ENCODE peak calls at places on chromosomes 3 and 15, in four cellular contexts. C, S, D and P are unnamed samples.

GRCh38 chr15:64284037-64284436 is 71.9 kb downstream of the CSNK1G1 start:
- DNase-seq in D (peak), C (peak), S (peak), P (no peak)

GRCh38 chr3:69500604-69501003 is 114.7 kb upstream of the FRMD4B start:
- DNase-seq in C (no peak), S (no peak), D (no peak), P (no peak)

GRCh38 chr3:127800508-127800907 is 21.8 kb downstream of the MGLL start:
- DNase-seq in C (peak), S (no peak), D (peak), P (no peak)

GRCh38 chr3:76203578-76203977 is 418.2 kb upstream of the ZNF717 start:
- DNase-seq in C (no peak), S (no peak), D (no peak), P (no peak)

GRCh38 chr3:13072239-13073041 is 789 bp downstream of the IQSEC1 start:
- DNase-seq in S (no peak), D (peak), C (no peak), P (no peak)

GRCh38 chr15:80659375-80659774 is 35.7 kb upstream of the ABHD17C start:
- DNase-seq in C (no peak), D (no peak), S (no peak), P (no peak)

GRCh38 chr15:73951591-73951990 is 25.3 kb downstream of the LOXL1 start:
- DNase-seq in S (no peak), C (no peak), D (no peak), P (no peak)

GRCh38 chr3:11770105-11770476 is 76.6 kb downstream of the TAMM41 start:
- DNase-seq in C (no peak), S (no peak), D (no peak), P (no peak)

GRCh38 chr3:12875857-12876451 is 34.6 kb upstream of the RPL32 start:
- DNase-seq in D (no peak), S (no peak), C (no peak), P (no peak)

GRCh38 chr15:70226337-70226980 is 128.7 kb upstream of the TLE3 start:
- DNase-seq in D (no peak), S (no peak), C (no peak), P (no peak)

GRCh38 chr3:20123121-20123652 is 62.8 kb downstream of the SGO1 start:
- DNase-seq in D (no peak), C (no peak), S (peak), P (no peak)

GRCh38 chr15:51077565-51078153 is 17.0 kb downstream of the TNFAIP8L3 start:
- DNase-seq in C (peak), D (no peak), S (no peak), P (no peak)

GRCh38 chr3:137205394-137206060 is 247.7 kb downstream of the IL20RB start:
- DNase-seq in D (no peak), S (no peak), C (no peak), P (no peak)

GRCh38 chr3:484302-484701 is 287.7 kb downstream of the CHL1 start:
- DNase-seq in S (no peak), C (no peak), D (no peak), P (no peak)

GRCh38 chr3:31738423-31738822 is 205.7 kb downstream of the STT3B start:
- DNase-seq in C (no peak), D (no peak), S (no peak), P (no peak)

GRCh38 chr15:95208988-95209387 is 977.6 kb downstream of the MCTP2 start:
- DNase-seq in D (no peak), S (peak), C (no peak), P (no peak)

GRCh38 chr3:195005759-195006555 is 265.0 kb downstream of the XXYLT1 start:
- DNase-seq in S (no peak), D (no peak), C (no peak), P (no peak)

GRCh38 chr3:165355316-165355715 is 159.1 kb upstream of the SLITRK3 start:
- DNase-seq in C (no peak), S (no peak), D (no peak), P (no peak)

GRCh38 chr3:11600501-11601282 is 43.0 kb downstream of the VGLL4 start:
- DNase-seq in C (peak), D (peak), S (peak), P (peak)

GRCh38 chr3:188400494-188401243 is 246.7 kb downstream of the LPP start:
- DNase-seq in C (no peak), S (no peak), D (no peak), P (no peak)

GRCh38 chr3:134232976-134233375 is 17.7 kb downstream of the RYK start:
- DNase-seq in D (no peak), S (no peak), C (no peak), P (no peak)

GRCh38 chr3:168002786-168003368 is 92.8 kb downstream of the GOLIM4 start:
- DNase-seq in D (peak), C (no peak), S (peak), P (no peak)

GRCh38 chr3:9870978-9871377 is 9.1 kb downstream of the CIDEC start:
- DNase-seq in C (peak), S (peak), D (peak), P (no peak)

GRCh38 chr3:129606522-129607390 is at the start of gene PLXND1:
- DNase-seq in C (no peak), D (peak), S (no peak), P (no peak)

GRCh38 chr3:71710906-71711494 is 14.2 kb downstream of the EIF4E3 start:
- DNase-seq in C (no peak), S (peak), D (peak), P (peak)

GRCh38 chr3:127078626-127079025 is 95.7 kb downstream of the PLXNA1 start:
- DNase-seq in C (no peak), D (no peak), S (no peak), P (no peak)

GRCh38 chr3:52182203-52182602 is 15.8 kb upstream of the ALAS1 start:
- DNase-seq in S (no peak), C (no peak), D (no peak), P (no peak)

GRCh38 chr3:78880588-78881461 is 887.0 kb downstream of the ROBO1 start:
- DNase-seq in C (no peak), S (no peak), D (no peak), P (no peak)

GRCh38 chr3:61601831-61602230 is 40.5 kb downstream of the PTPRG start:
- DNase-seq in S (no peak), D (no peak), C (no peak), P (no peak)

GRCh38 chr15:32837935-32838334 is 120.1 kb downstream of the GREM1 start:
- DNase-seq in D (no peak), S (no peak), C (no peak), P (no peak)